ENCODE peak calls at places on chromosomes 13 and 19, in nine cellular contexts. One of them, this sample, is unnamed.

GRCh38 chr13:20403826-20404225 is 121.8 kb downstream of the CRYL1 start:
- DNase-seq in A549: no peak
- DNase-seq in heart right ventricle: no peak
- DNase-seq in IMR-90: no peak
- DNase-seq in pancreas: no peak
- DNase-seq in lower lobe of right lung: no peak
- DNase-seq in psoas muscle: no peak
- DNase-seq in heart left ventricle: no peak
- DNase-seq in ovary: no peak
- DNase-seq in this sample: no peak

GRCh38 chr19:35791814-35792279 is 16.5 kb downstream of the ARHGAP33 start:
- DNase-seq in A549: no peak
- DNase-seq in heart right ventricle: no peak
- DNase-seq in IMR-90: no peak
- DNase-seq in pancreas: no peak
- DNase-seq in lower lobe of right lung: no peak
- DNase-seq in psoas muscle: no peak
- DNase-seq in heart left ventricle: no peak
- DNase-seq in ovary: no peak
- DNase-seq in this sample: no peak

GRCh38 chr19:50252111-50252886 is 48.9 kb downstream of the MYH14 start:
- DNase-seq in A549: peak; percentile 58
- DNase-seq in heart right ventricle: no peak
- DNase-seq in IMR-90: no peak
- DNase-seq in pancreas: no peak
- DNase-seq in lower lobe of right lung: no peak
- DNase-seq in psoas muscle: no peak
- DNase-seq in heart left ventricle: no peak
- DNase-seq in ovary: no peak
- DNase-seq in this sample: no peak

GRCh38 chr13:99346328-99347070 is 39.3 kb upstream of the GPR183 start:
- DNase-seq in A549: no peak
- DNase-seq in heart right ventricle: no peak
- DNase-seq in IMR-90: no peak
- DNase-seq in pancreas: no peak
- DNase-seq in lower lobe of right lung: no peak
- DNase-seq in psoas muscle: no peak
- DNase-seq in heart left ventricle: no peak
- DNase-seq in ovary: no peak
- DNase-seq in this sample: no peak

GRCh38 chr13:102983496-102983895 is 82.7 kb downstream of the SLC10A2 start:
- DNase-seq in A549: no peak
- DNase-seq in heart right ventricle: no peak
- DNase-seq in IMR-90: no peak
- DNase-seq in pancreas: no peak
- DNase-seq in lower lobe of right lung: no peak
- DNase-seq in psoas muscle: no peak
- DNase-seq in heart left ventricle: no peak
- DNase-seq in ovary: no peak
- DNase-seq in this sample: no peak

GRCh38 chr19:29491491-29491890 is 34.3 kb upstream of the VSTM2B start:
- DNase-seq in A549: no peak
- DNase-seq in heart right ventricle: no peak
- DNase-seq in IMR-90: no peak
- DNase-seq in pancreas: no peak
- DNase-seq in lower lobe of right lung: peak; percentile 4
- DNase-seq in psoas muscle: no peak
- DNase-seq in heart left ventricle: no peak
- DNase-seq in ovary: no peak
- DNase-seq in this sample: no peak

GRCh38 chr13:44312898-44313551 is 60.6 kb upstream of the SERP2 start:
- DNase-seq in A549: peak; percentile 67
- DNase-seq in heart right ventricle: no peak
- DNase-seq in IMR-90: peak; percentile 95
- DNase-seq in pancreas: no peak
- DNase-seq in lower lobe of right lung: no peak
- DNase-seq in psoas muscle: no peak
- DNase-seq in heart left ventricle: no peak
- DNase-seq in ovary: no peak
- DNase-seq in this sample: no peak

GRCh38 chr13:94764576-94765321 is 52.4 kb upstream of the SOX21 start:
- DNase-seq in A549: no peak
- DNase-seq in heart right ventricle: no peak
- DNase-seq in IMR-90: no peak
- DNase-seq in pancreas: no peak
- DNase-seq in lower lobe of right lung: no peak
- DNase-seq in psoas muscle: no peak
- DNase-seq in heart left ventricle: no peak
- DNase-seq in ovary: no peak
- DNase-seq in this sample: no peak

GRCh38 chr13:51346397-51346796 is 6.9 kb downstream of the SERPINE3 start:
- DNase-seq in A549: no peak
- DNase-seq in heart right ventricle: no peak
- DNase-seq in IMR-90: no peak
- DNase-seq in pancreas: no peak
- DNase-seq in lower lobe of right lung: no peak
- DNase-seq in psoas muscle: no peak
- DNase-seq in heart left ventricle: no peak
- DNase-seq in ovary: no peak
- DNase-seq in this sample: no peak

DNA sequence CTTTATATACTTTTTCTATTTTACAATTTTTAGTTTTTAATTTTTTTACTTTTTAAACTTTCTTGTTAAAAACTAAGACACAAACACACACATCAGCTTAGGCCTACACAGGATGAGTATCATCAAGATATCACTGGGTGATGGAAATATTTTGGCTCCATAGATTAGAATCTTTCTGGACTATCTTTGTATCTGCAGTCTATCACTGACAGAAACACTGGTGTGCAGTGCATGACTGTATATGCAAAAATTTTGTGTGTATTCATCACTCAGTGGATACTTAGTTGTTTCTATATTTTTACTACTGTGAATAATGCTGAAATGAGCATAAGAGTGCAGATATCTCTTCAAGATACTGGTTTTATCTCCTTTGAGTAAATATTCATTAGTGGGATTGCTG is 68.0 kb upstream of the GPC6 start:
- DNase-seq in A549: no peak
- DNase-seq in heart right ventricle: no peak
- DNase-seq in IMR-90: no peak
- DNase-seq in pancreas: no peak
- DNase-seq in lower lobe of right lung: no peak
- DNase-seq in psoas muscle: no peak
- DNase-seq in heart left ventricle: no peak
- DNase-seq in ovary: no peak
- DNase-seq in this sample: no peak
- TF ChIP-seq CTCF in A549: no peak
- TF ChIP-seq CTCF in heart right ventricle: no peak
- TF ChIP-seq CTCF in IMR-90: no peak
- TF ChIP-seq CTCF in pancreas: no peak
- TF ChIP-seq CTCF in lower lobe of right lung: no peak
- TF ChIP-seq CTCF in psoas muscle: no peak
- TF ChIP-seq CTCF in heart left ventricle: no peak
- TF ChIP-seq CTCF in ovary: no peak
- TF ChIP-seq CTCF in this sample: no peak

GRCh38 chr19:33158365-33158764 is 26.5 kb downstream of the WDR88 start:
- DNase-seq in A549: no peak
- DNase-seq in heart right ventricle: no peak
- DNase-seq in IMR-90: no peak
- DNase-seq in pancreas: no peak
- DNase-seq in lower lobe of right lung: no peak
- DNase-seq in psoas muscle: no peak
- DNase-seq in heart left ventricle: no peak
- DNase-seq in ovary: no peak
- DNase-seq in this sample: no peak
- H3K4me1 ChIP-seq in A549: peaks cover 7% of the 10 kb centered on the region
- H3K4me1 ChIP-seq in heart right ventricle: no peaks in the 10 kb centered on the region
- H3K4me1 ChIP-seq in IMR-90: peaks cover 3% of the 10 kb centered on the region
- H3K4me1 ChIP-seq in pancreas: peaks cover 7% of the 10 kb centered on the region
- H3K4me1 ChIP-seq in lower lobe of right lung: peaks cover 5% of the 10 kb centered on the region
- H3K4me1 ChIP-seq in psoas muscle: no peaks in the 10 kb centered on the region
- H3K4me1 ChIP-seq in heart left ventricle: peaks cover 9% of the 10 kb centered on the region
- H3K4me1 ChIP-seq in ovary: no peaks in the 10 kb centered on the region
- H3K4me1 ChIP-seq in this sample: no peaks in the 10 kb centered on the region

DNA sequence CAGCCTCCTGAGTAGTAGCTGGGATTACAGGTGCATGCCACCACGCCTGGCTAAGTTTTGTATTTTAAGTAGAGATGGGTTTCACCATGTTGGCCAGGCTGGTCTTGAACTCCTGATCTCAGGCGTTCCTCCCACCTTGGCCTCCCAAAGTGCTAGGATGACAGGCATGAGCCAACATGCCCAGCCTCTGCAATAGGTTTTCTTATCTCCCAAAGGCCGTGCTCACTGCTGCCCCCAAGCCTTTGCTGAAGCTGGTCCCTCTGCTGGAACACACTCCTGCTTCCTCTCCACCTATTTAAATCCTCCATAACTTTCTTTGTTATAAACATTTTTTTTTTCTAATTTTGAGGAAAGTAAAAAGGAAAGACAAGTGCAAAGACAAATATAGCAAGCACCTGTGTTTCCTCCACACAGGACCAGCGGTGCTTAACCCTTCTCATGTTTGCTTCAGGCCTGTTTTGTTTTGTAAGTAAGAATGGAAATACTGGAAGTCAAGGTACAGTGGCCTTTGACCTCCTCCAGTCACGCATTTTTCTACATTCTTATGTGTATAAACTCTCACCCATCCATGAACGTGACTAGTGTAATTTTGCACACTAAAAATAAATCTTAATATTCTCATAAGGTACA is 14.5 kb upstream of the TNFAIP8L1 start:
- DNase-seq in A549: peak; percentile 79
- DNase-seq in heart right ventricle: no peak
- DNase-seq in IMR-90: peak; percentile 32
- DNase-seq in pancreas: no peak
- DNase-seq in lower lobe of right lung: no peak
- DNase-seq in psoas muscle: no peak
- DNase-seq in heart left ventricle: no peak
- DNase-seq in ovary: no peak
- DNase-seq in this sample: no peak
- TF ChIP-seq CTCF in A549: peak; percentile 33
- TF ChIP-seq CTCF in heart right ventricle: no peak
- TF ChIP-seq CTCF in IMR-90: peak; percentile 35
- TF ChIP-seq CTCF in pancreas: no peak
- TF ChIP-seq CTCF in lower lobe of right lung: no peak
- TF ChIP-seq CTCF in psoas muscle: peak; percentile 10
- TF ChIP-seq CTCF in heart left ventricle: no peak
- TF ChIP-seq CTCF in ovary: no peak
- TF ChIP-seq CTCF in this sample: peak; percentile 17

GRCh38 chr19:42290136-42290522 is 11.8 kb upstream of the PRR19 start:
- DNase-seq in A549: no peak
- DNase-seq in heart right ventricle: no peak
- DNase-seq in IMR-90: no peak
- DNase-seq in pancreas: no peak
- DNase-seq in lower lobe of right lung: no peak
- DNase-seq in psoas muscle: no peak
- DNase-seq in heart left ventricle: no peak
- DNase-seq in ovary: no peak
- DNase-seq in this sample: no peak

GRCh38 chr19:42292042-42292960 is 9.6 kb upstream of the PRR19 start:
- DNase-seq in A549: no peak
- DNase-seq in heart right ventricle: no peak
- DNase-seq in IMR-90: no peak
- DNase-seq in pancreas: no peak
- DNase-seq in lower lobe of right lung: no peak
- DNase-seq in psoas muscle: peak; percentile 56
- DNase-seq in heart left ventricle: no peak
- DNase-seq in ovary: no peak
- DNase-seq in this sample: no peak

GRCh38 chr19:42292963-42293362 is 9.0 kb upstream of the PRR19 start:
- DNase-seq in A549: no peak
- DNase-seq in heart right ventricle: no peak
- DNase-seq in IMR-90: no peak
- DNase-seq in pancreas: no peak
- DNase-seq in lower lobe of right lung: no peak
- DNase-seq in psoas muscle: no peak
- DNase-seq in heart left ventricle: no peak
- DNase-seq in ovary: no peak
- DNase-seq in this sample: no peak

GRCh38 chr19:42290523-42291436 is 11.2 kb upstream of the PRR19 start:
- DNase-seq in A549: peak; percentile 79
- DNase-seq in heart right ventricle: no peak
- DNase-seq in IMR-90: no peak
- DNase-seq in pancreas: peak; percentile 62
- DNase-seq in lower lobe of right lung: no peak
- DNase-seq in psoas muscle: peak; percentile 59
- DNase-seq in heart left ventricle: no peak
- DNase-seq in ovary: peak; percentile 51
- DNase-seq in this sample: no peak

GRCh38 chr19:42291437-42291815 is 10.5 kb upstream of the PRR19 start:
- DNase-seq in A549: no peak
- DNase-seq in heart right ventricle: no peak
- DNase-seq in IMR-90: no peak
- DNase-seq in pancreas: no peak
- DNase-seq in lower lobe of right lung: no peak
- DNase-seq in psoas muscle: peak; percentile 53
- DNase-seq in heart left ventricle: no peak
- DNase-seq in ovary: no peak
- DNase-seq in this sample: no peak
- H3K4me1 ChIP-seq in A549: peaks cover 10% of the 10 kb centered on the region
- H3K4me1 ChIP-seq in heart right ventricle: peaks cover 5% of the 10 kb centered on the region
- H3K4me1 ChIP-seq in IMR-90: peaks cover 2% of the 10 kb centered on the region
- H3K4me1 ChIP-seq in pancreas: no peaks in the 10 kb centered on the region
- H3K4me1 ChIP-seq in lower lobe of right lung: peaks cover 4% of the 10 kb centered on the region
- H3K4me1 ChIP-seq in psoas muscle: peaks cover 3% of the 10 kb centered on the region
- H3K4me1 ChIP-seq in heart left ventricle: peaks cover 8% of the 10 kb centered on the region
- H3K4me1 ChIP-seq in ovary: peaks cover 3% of the 10 kb centered on the region
- H3K4me1 ChIP-seq in this sample: peaks cover 6% of the 10 kb centered on the region

GRCh38 chr19:41913476-41914190 is 14.6 kb downstream of the ERFL start:
- DNase-seq in A549: no peak
- DNase-seq in heart right ventricle: no peak
- DNase-seq in IMR-90: no peak
- DNase-seq in pancreas: no peak
- DNase-seq in lower lobe of right lung: no peak
- DNase-seq in psoas muscle: no peak
- DNase-seq in heart left ventricle: no peak
- DNase-seq in ovary: no peak
- DNase-seq in this sample: no peak
- TF ChIP-seq CTCF in A549: no peak
- TF ChIP-seq CTCF in heart right ventricle: no peak
- TF ChIP-seq CTCF in IMR-90: no peak
- TF ChIP-seq CTCF in pancreas: no peak
- TF ChIP-seq CTCF in lower lobe of right lung: no peak
- TF ChIP-seq CTCF in psoas muscle: no peak
- TF ChIP-seq CTCF in heart left ventricle: no peak
- TF ChIP-seq CTCF in ovary: no peak
- TF ChIP-seq CTCF in this sample: no peak

This sample was measured in right atrium auricular region.